ENCODE peak calls at places on chromosomes 6 and 20, in five cellular contexts. T, H, E, K and B are unnamed samples.

GRCh38 chr6:34391711-34392496 is 565 bp downstream of the NUDT3 start:
- DNase-seq in T (peak), H (peak), E (peak), K (peak), B (peak)

GRCh38 chr6:4910060-4910746 is 93.6 kb downstream of the RPP40 start:
- DNase-seq in T (no peak), H (no peak), E (no peak), K (no peak), B (no peak)

GRCh38 chr6:131602913-131603312 is 25.1 kb downstream of the MED23 start:
- DNase-seq in T (peak), H (no peak), E (no peak), K (no peak), B (no peak)

GRCh38 chr20:24938498-24938897 is 10.6 kb upstream of the CST7 start:
- DNase-seq in T (no peak), H (no peak), E (no peak), K (no peak), B (no peak)

GRCh38 chr6:167552961-167553360 is 228.1 kb downstream of the TTLL2 start:
- DNase-seq in T (no peak), H (no peak), E (no peak), K (no peak), B (no peak)

GRCh38 chr20:44734938-44735337 is 10.7 kb upstream of the KCNK15 start:
- DNase-seq in T (peak), H (peak), E (no peak), K (peak), B (peak)

GRCh38 chr6:139016337-139017213 is 12.0 kb upstream of the ABRACL start:
- DNase-seq in T (no peak), H (no peak), E (no peak), K (no peak), B (no peak)

GRCh38 chr20:53559816-53560215 is 33.8 kb downstream of the ZNF217 start:
- DNase-seq in T (no peak), H (no peak), E (no peak), K (no peak), B (no peak)

GRCh38 chr20:1894471-1894950 is 696 bp upstream of the SIRPA start:
- DNase-seq in T (peak), H (peak), E (no peak), K (peak), B (peak)

GRCh38 chr6:74735304-74735703 is 470.5 kb downstream of the COL12A1 start:
- DNase-seq in T (peak), H (no peak), E (no peak), K (no peak), B (no peak)

GRCh38 chr6:69311888-69312287 is 484.9 kb downstream of the LMBRD1 start:
- DNase-seq in T (no peak), H (peak), E (no peak), K (no peak), B (no peak)

GRCh38 chr20:45300961-45301360 is 5.7 kb upstream of the RBPJL start:
- DNase-seq in T (peak), H (peak), E (no peak), K (peak), B (peak)

GRCh38 chr6:33967966-33968724 is 164.3 kb upstream of the MLN start:
- DNase-seq in T (peak), H (peak), E (no peak), K (peak), B (peak)

GRCh38 chr6:43509984-43510826 is at the start of gene LRRC73:
- DNase-seq in T (peak), H (peak), E (peak), K (peak), B (peak)

GRCh38 chr6:4381379-4381778 is 246.0 kb upstream of the ECI2 start:
- DNase-seq in T (peak), H (no peak), E (no peak), K (no peak), B (no peak)

GRCh38 chr6:159691133-159691962 is 1.7 kb downstream of the SOD2 start:
- DNase-seq in T (peak), H (no peak), E (no peak), K (peak), B (no peak)

GRCh38 chr6:39088331-39088730 is 26.7 kb downstream of the SAYSD1 start:
- DNase-seq in T (peak), H (peak), E (no peak), K (peak), B (peak)

GRCh38 chr6:12160350-12160749 is 129.8 kb upstream of the EDN1 start:
- DNase-seq in T (peak), H (no peak), E (no peak), K (no peak), B (no peak)

GRCh38 chr6:34791842-34792604 is at the start of gene BLTP3A:
- DNase-seq in T (peak), H (peak), E (peak), K (peak), B (peak)

GRCh38 chr6:62652692-62653328 is 366.8 kb upstream of the KHDRBS2 start:
- DNase-seq in T (no peak), H (no peak), E (no peak), K (peak), B (no peak)

GRCh38 chr6:52640916-52641315 is 30.0 kb upstream of the TMEM14A start:
- DNase-seq in T (no peak), H (no peak), E (no peak), K (no peak), B (no peak)

GRCh38 chr6:150514806-150515362 is 84.8 kb upstream of the PLEKHG1 start:
- DNase-seq in T (no peak), H (no peak), E (no peak), K (no peak), B (no peak)

GRCh38 chr20:48079028-48079427 is 293.7 kb upstream of the SULF2 start:
- DNase-seq in T (no peak), H (no peak), E (no peak), K (no peak), B (no peak)

GRCh38 chr6:32761548-32761947 is 1.8 kb downstream of the HLA-DQB2 start:
- DNase-seq in T (no peak), H (no peak), E (no peak), K (no peak), B (no peak)

GRCh38 chr6:16947461-16948159 is 154.2 kb upstream of the STMND1 start:
- DNase-seq in T (peak), H (no peak), E (no peak), K (peak), B (peak)

GRCh38 chr6:122471107-122472021 is at the start of gene SERINC1:
- DNase-seq in T (peak), H (peak), E (peak), K (peak), B (peak)

GRCh38 chr20:3889489-3890409 is 562 bp downstream of the PANK2 start:
- DNase-seq in T (peak), H (peak), E (peak), K (peak), B (no peak)

GRCh38 chr20:35093245-35093884 is 758 bp upstream of the TRPC4AP start:
- DNase-seq in T (peak), H (no peak), E (no peak), K (no peak), B (no peak)

GRCh38 chr20:35663813-35664543 is 722 bp downstream of the CPNE1 start:
- DNase-seq in T (no peak), H (peak), E (peak), K (peak), B (peak)

GRCh38 chr6:3510178-3510577 is 53.3 kb upstream of the SLC22A23 start:
- DNase-seq in T (no peak), H (no peak), E (no peak), K (no peak), B (no peak)

GRCh38 chr6:36430351-36430750 is 12.3 kb downstream of the PXT1 start:
- DNase-seq in T (peak), H (no peak), E (no peak), K (peak), B (no peak)

GRCh38 chr20:40650707-40651106 is 38.3 kb downstream of the MAFB start:
- DNase-seq in T (no peak), H (peak), E (no peak), K (no peak), B (no peak)

GRCh38 chr20:57620274-57620990 is at the start of gene ZBP1:
- DNase-seq in T (no peak), H (no peak), E (peak), K (no peak), B (no peak)

GRCh38 chr6:144315226-144315980 is 30.3 kb downstream of the UTRN start:
- DNase-seq in T (no peak), H (no peak), E (no peak), K (no peak), B (no peak)

GRCh38 chr6:40410792-40411191 is 176.4 kb downstream of the LRFN2 start:
- DNase-seq in T (no peak), H (no peak), E (no peak), K (no peak), B (no peak)

GRCh38 chr6:117548797-117549301 is 53.5 kb downstream of the GOPC start:
- DNase-seq in T (peak), H (no peak), E (no peak), K (no peak), B (no peak)

GRCh38 chr20:31968299-31969126 is 562 bp downstream of the XKR7 start:
- DNase-seq in T (peak), H (peak), E (peak), K (peak), B (peak)

GRCh38 chr20:49591217-49591865 is 23.4 kb upstream of the PTGIS start:
- DNase-seq in T (no peak), H (no peak), E (no peak), K (peak), B (no peak)

GRCh38 chr6:34360556-34360955 is 31.9 kb downstream of the NUDT3 start:
- DNase-seq in T (peak), H (no peak), E (no peak), K (no peak), B (no peak)